ENCODE peak calls at places on chromosomes 3 and 15, in six cellular contexts. M is fibroblast of mammary gland; D is suprapubic skin; X is fibroblast of lung; S is A549; E is CD8-positive, alpha-beta T cell. K is an unnamed sample.

GRCh38 chr15:59255647-59256380 is 49.2 kb downstream of the LDHAL6B start:
- DNase-seq in M (no peak), D (no peak), X (peak; percentile 80), S (peak; percentile 95), E (no peak), K (no peak)

GRCh38 chr3:148202386-148202785 is 495.3 kb upstream of the AGTR1 start:
- DNase-seq in M (no peak), D (no peak), X (no peak), S (no peak), E (no peak), K (no peak)

GRCh38 chr3:97932387-97932801 is 39.8 kb downstream of the RIOX2 start:
- DNase-seq in M (no peak), D (no peak), X (no peak), S (no peak), E (no peak), K (no peak)

GRCh38 chr3:86594838-86595237 is 396.1 kb downstream of the VGLL3 start:
- DNase-seq in M (no peak), D (no peak), X (no peak), S (no peak), E (no peak), K (no peak)

GRCh38 chr3:5994651-5995050 is 807.1 kb downstream of the EDEM1 start:
- DNase-seq in M (no peak), D (no peak), X (no peak), S (no peak), E (no peak), K (no peak)

GRCh38 chr3:78878011-78878410 is 889.8 kb downstream of the ROBO1 start:
- DNase-seq in M (peak; percentile 60), D (no peak), X (peak; percentile 89), S (no peak), E (no peak), K (peak; percentile 67)

GRCh38 chr3:179541094-179541493 is 21.6 kb upstream of the ACTL6A start:
- DNase-seq in M (no peak), D (no peak), X (no peak), S (no peak), E (no peak), K (no peak)

GRCh38 chr15:63474810-63475316 is 29.5 kb upstream of the USP3 start:
- DNase-seq in M (peak; percentile 25), D (no peak), X (no peak), S (no peak), E (no peak), K (no peak)

GRCh38 chr3:180747805-180748361 is 68.6 kb upstream of the CCDC39 start:
- DNase-seq in M (no peak), D (no peak), X (no peak), S (no peak), E (no peak), K (no peak)

GRCh38 chr3:102336130-102336529 is 98.7 kb upstream of the ZPLD1 start:
- DNase-seq in M (peak; percentile 5), D (no peak), X (no peak), S (no peak), E (no peak), K (no peak)

GRCh38 chr3:50182533-50183099 is 8.8 kb upstream of the GNAT1 start:
- DNase-seq in M (no peak), D (no peak), X (no peak), S (no peak), E (no peak), K (no peak)

GRCh38 chr3:21705769-21706168 is 45.2 kb downstream of the ZNF385D start:
- DNase-seq in M (peak; percentile 98), D (no peak), X (peak; percentile 90), S (no peak), E (no peak), K (peak; percentile 94)

GRCh38 chr3:80771085-80771484 is 990.4 kb downstream of the GBE1 start:
- DNase-seq in M (no peak), D (no peak), X (no peak), S (no peak), E (no peak), K (no peak)

GRCh38 chr15:48307586-48307985 is 23.6 kb upstream of the DUT start:
- DNase-seq in M (peak; percentile 3), D (no peak), X (no peak), S (no peak), E (no peak), K (no peak)

GRCh38 chr15:25859838-25860645 is 3.1 kb downstream of the ATP10A start:
- DNase-seq in M (no peak), D (no peak), X (no peak), S (no peak), E (no peak), K (peak; percentile 22)

GRCh38 chr3:58260733-58261132 is 23.1 kb downstream of the ABHD6 start:
- DNase-seq in M (peak; percentile 45), D (no peak), X (peak; percentile 68), S (no peak), E (no peak), K (peak; percentile 57)

GRCh38 chr15:99593070-99593469 is 27.3 kb downstream of the MEF2A start:
- DNase-seq in M (no peak), D (no peak), X (no peak), S (no peak), E (no peak), K (no peak)
- TF ChIP-seq CTCF in M (no peak), D (no peak), X (no peak), S (no peak), E (no peak), K (no peak)

GRCh38 chr3:60435941-60436650 is 815.2 kb downstream of the FHIT start:
- DNase-seq in M (no peak), D (no peak), X (no peak), S (no peak), E (no peak), K (no peak)

GRCh38 chr3:60430208-60430607 is 821.0 kb downstream of the FHIT start:
- DNase-seq in M (no peak), D (no peak), X (no peak), S (no peak), E (no peak), K (no peak)

GRCh38 chr3:60434323-60434722 is 816.9 kb downstream of the FHIT start:
- DNase-seq in M (no peak), D (no peak), X (no peak), S (no peak), E (no peak), K (no peak)

GRCh38 chr3:60434945-60435344 is 816.3 kb downstream of the FHIT start:
- DNase-seq in M (no peak), D (no peak), X (peak; percentile 45), S (no peak), E (no peak), K (no peak)

DNA sequence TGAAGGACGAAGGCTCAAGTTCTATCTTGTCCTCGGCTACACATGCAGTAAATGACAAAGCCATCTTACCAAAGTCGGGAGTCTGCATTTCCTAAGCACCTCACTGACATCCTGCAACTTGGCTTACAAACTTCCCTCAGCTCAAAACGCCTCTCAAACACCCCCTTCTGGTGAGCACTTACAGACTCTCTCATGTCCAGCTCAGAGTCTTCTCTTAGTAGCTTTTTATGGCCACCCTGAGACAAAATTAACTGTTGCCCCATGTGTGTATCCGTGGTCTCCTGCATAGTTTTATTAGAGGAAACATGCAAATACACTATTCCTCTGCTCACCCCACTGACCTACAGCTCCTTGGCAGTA is 819.7 kb downstream of the FHIT start:
- DNase-seq in M (peak; percentile 15), D (no peak), X (peak; percentile 14), S (no peak), E (no peak), K (no peak)
- TF ChIP-seq CTCF in M (peak; percentile 27), D (no peak), X (peak; percentile 59), S (no peak), E (no peak), K (no peak)

GRCh38 chr3:112306825-112307224 is 12.8 kb upstream of the SLC9C1 start:
- DNase-seq in M (no peak), D (no peak), X (no peak), S (no peak), E (no peak), K (no peak)

GRCh38 chr3:112303811-112304325 is 9.9 kb upstream of the SLC9C1 start:
- DNase-seq in M (peak; percentile 19), D (no peak), X (peak; percentile 56), S (no peak), E (no peak), K (peak; percentile 63)

GRCh38 chr3:112302061-112302830 is 8.2 kb upstream of the SLC9C1 start:
- DNase-seq in M (no peak), D (no peak), X (no peak), S (no peak), E (no peak), K (peak; percentile 6)

GRCh38 chr3:112302881-112303761 is 9.1 kb upstream of the SLC9C1 start:
- DNase-seq in M (peak; percentile 15), D (no peak), X (peak; percentile 22), S (no peak), E (no peak), K (peak; percentile 40)

DNA sequence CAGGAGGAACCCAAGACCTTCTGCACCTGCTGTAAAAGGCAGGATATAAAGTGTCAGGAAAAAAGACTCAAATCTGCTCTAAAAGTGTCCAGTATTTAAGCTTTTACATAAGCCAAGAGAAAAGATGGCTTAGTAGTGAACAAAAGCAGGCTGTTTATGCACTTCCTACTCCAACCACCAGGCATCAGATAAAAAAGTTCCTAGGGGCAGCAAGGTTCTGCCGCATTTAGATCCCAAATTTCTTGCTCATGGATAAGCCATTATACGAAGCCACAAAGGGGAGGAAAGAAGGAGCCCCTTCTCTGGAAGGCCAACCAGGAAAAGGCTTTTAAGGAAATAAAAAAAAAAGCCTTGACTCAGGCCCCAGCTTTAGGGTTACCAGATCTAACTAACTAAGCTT is 10.6 kb upstream of the SLC9C1 start:
- DNase-seq in M (peak; percentile 4), D (no peak), X (peak; percentile 16), S (no peak), E (no peak), K (no peak)
- TF ChIP-seq CTCF in M (peak; percentile 27), D (peak; percentile 21), X (peak; percentile 45), S (no peak), E (peak; percentile 15), K (no peak)

GRCh38 chr3:40718209-40718608 is 193.4 kb downstream of the ZNF621 start:
- DNase-seq in M (no peak), D (no peak), X (no peak), S (no peak), E (no peak), K (no peak)

GRCh38 chr3:40720351-40720750 is 195.6 kb downstream of the ZNF621 start:
- DNase-seq in M (no peak), D (no peak), X (no peak), S (no peak), E (no peak), K (no peak)

GRCh38 chr3:40720863-40721262 is 196.1 kb downstream of the ZNF621 start:
- DNase-seq in M (peak; percentile 6), D (no peak), X (no peak), S (no peak), E (no peak), K (no peak)

GRCh38 chr3:40718681-40719080 is 193.9 kb downstream of the ZNF621 start:
- DNase-seq in M (no peak), D (no peak), X (no peak), S (no peak), E (no peak), K (no peak)

DNA sequence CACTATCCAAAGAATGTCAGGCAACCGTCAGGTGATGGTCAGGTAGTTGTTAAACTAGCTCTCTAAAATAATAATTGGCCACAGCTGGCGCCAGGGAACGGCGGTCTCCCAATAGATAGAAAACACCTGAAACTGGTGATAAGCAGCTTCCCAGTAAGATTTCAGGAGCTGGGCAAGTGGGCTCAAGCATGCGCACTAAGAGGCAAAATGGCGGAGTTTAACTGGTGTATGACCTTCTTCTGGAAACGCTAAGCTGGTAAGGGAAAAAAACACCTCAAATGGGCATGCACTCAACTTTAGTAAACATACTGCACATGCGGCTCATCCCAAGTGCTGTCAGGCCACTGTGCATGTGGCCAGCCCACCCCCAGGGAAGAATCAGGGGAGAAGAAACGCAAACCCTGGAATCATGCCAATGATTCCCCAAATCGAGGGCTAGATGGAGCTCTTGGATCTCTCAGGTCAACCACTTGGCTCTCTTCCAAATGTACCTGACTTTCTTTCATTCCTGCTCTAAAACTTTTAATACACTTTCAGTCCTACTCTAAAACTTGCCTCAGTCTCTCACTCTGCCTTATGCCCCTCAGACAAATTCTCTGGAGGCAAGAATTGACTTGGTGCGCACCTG is 195.0 kb downstream of the ZNF621 start:
- DNase-seq in M (peak; percentile 46), D (no peak), X (peak; percentile 3), S (no peak), E (no peak), K (no peak)
- TF ChIP-seq CTCF in M (peak; percentile 21), D (peak; percentile 13), X (no peak), S (peak; percentile 16), E (no peak), K (no peak)

K was measured in foreskin fibroblast.